ENCODE peak calls at places on chromosomes 12 and 14, in ten cellular contexts. One of them, this sample, is unnamed.

GRCh38 chr14:68712703-68713370 is 80.0 kb downstream of the ZFP36L1 start:
- DNase-seq in cardiac fibroblast: no peak
- DNase-seq in NCI-H82: no peak
- DNase-seq in NCI-H1694 treated with DMSO at 0.1 percent for 48 hours: no peak
- DNase-seq in fibroblast of lung: no peak
- DNase-seq in hippocampal formation: no peak
- DNase-seq in lung: no peak
- DNase-seq in CD8-positive, alpha-beta memory T cell: no peak
- DNase-seq in stimulated activated CD8-positive, alpha-beta memory T cell treated with anti-CD3 and anti-CD28 coated beads, Interleukin-15, amount 100 ng/mL, for 1 hour: no peak
- DNase-seq in stimulated activated CD4-positive, alpha-beta T cell treated with anti-CD3 and anti-CD28 coated beads, Interleukin-15, amount 100 ng/mL, for 1 hour: no peak
- DNase-seq in this sample: no peak

GRCh38 chr14:94623422-94623809 is 11.2 kb downstream of the SERPINA3 start:
- DNase-seq in fibroblast of lung: no peak
- DNase-seq in NCI-H82: no peak
- DNase-seq in lung: no peak
- DNase-seq in stimulated activated CD8-positive, alpha-beta memory T cell treated with anti-CD3 and anti-CD28 coated beads, Interleukin-15, amount 100 ng/mL, for 1 hour: no peak
- DNase-seq in CD8-positive, alpha-beta memory T cell: no peak
- DNase-seq in NCI-H1694 treated with DMSO at 0.1 percent for 48 hours: no peak
- DNase-seq in stimulated activated CD4-positive, alpha-beta T cell treated with anti-CD3 and anti-CD28 coated beads, Interleukin-15, amount 100 ng/mL, for 1 hour: no peak
- DNase-seq in hippocampal formation: no peak
- DNase-seq in cardiac fibroblast: no peak
- DNase-seq in this sample: no peak

GRCh38 chr12:52740591-52740990 is 36.6 kb downstream of the KRT76 start:
- DNase-seq in fibroblast of lung: no peak
- DNase-seq in cardiac fibroblast: no peak
- DNase-seq in lung: no peak
- DNase-seq in NCI-H82: peak
- DNase-seq in hippocampal formation: no peak
- DNase-seq in stimulated activated CD8-positive, alpha-beta memory T cell treated with anti-CD3 and anti-CD28 coated beads, Interleukin-15, amount 100 ng/mL, for 1 hour: no peak
- DNase-seq in CD8-positive, alpha-beta memory T cell: no peak
- DNase-seq in stimulated activated CD4-positive, alpha-beta T cell treated with anti-CD3 and anti-CD28 coated beads, Interleukin-15, amount 100 ng/mL, for 1 hour: no peak
- DNase-seq in NCI-H1694 treated with DMSO at 0.1 percent for 48 hours: peak
- DNase-seq in this sample: no peak

GRCh38 chr14:91202234-91202974 is 42.1 kb downstream of the GPR68 start:
- DNase-seq in NCI-H1694 treated with DMSO at 0.1 percent for 48 hours: no peak
- DNase-seq in stimulated activated CD8-positive, alpha-beta memory T cell treated with anti-CD3 and anti-CD28 coated beads, Interleukin-15, amount 100 ng/mL, for 1 hour: no peak
- DNase-seq in stimulated activated CD4-positive, alpha-beta T cell treated with anti-CD3 and anti-CD28 coated beads, Interleukin-15, amount 100 ng/mL, for 1 hour: no peak
- DNase-seq in NCI-H82: peak
- DNase-seq in lung: peak
- DNase-seq in fibroblast of lung: no peak
- DNase-seq in hippocampal formation: no peak
- DNase-seq in cardiac fibroblast: peak
- DNase-seq in CD8-positive, alpha-beta memory T cell: no peak
- DNase-seq in this sample: no peak

GRCh38 chr12:34344851-34345522 is 322.7 kb downstream of the ALG10 start:
- DNase-seq in fibroblast of lung: no peak
- DNase-seq in stimulated activated CD4-positive, alpha-beta T cell treated with anti-CD3 and anti-CD28 coated beads, Interleukin-15, amount 100 ng/mL, for 1 hour: no peak
- DNase-seq in NCI-H1694 treated with DMSO at 0.1 percent for 48 hours: no peak
- DNase-seq in stimulated activated CD8-positive, alpha-beta memory T cell treated with anti-CD3 and anti-CD28 coated beads, Interleukin-15, amount 100 ng/mL, for 1 hour: no peak
- DNase-seq in CD8-positive, alpha-beta memory T cell: no peak
- DNase-seq in lung: no peak
- DNase-seq in hippocampal formation: no peak
- DNase-seq in NCI-H82: peak
- DNase-seq in cardiac fibroblast: no peak
- DNase-seq in this sample: no peak

GRCh38 chr12:42945927-42946326 is 356.4 kb upstream of the PRICKLE1 start:
- DNase-seq in cardiac fibroblast: no peak
- DNase-seq in NCI-H1694 treated with DMSO at 0.1 percent for 48 hours: no peak
- DNase-seq in stimulated activated CD4-positive, alpha-beta T cell treated with anti-CD3 and anti-CD28 coated beads, Interleukin-15, amount 100 ng/mL, for 1 hour: no peak
- DNase-seq in NCI-H82: no peak
- DNase-seq in fibroblast of lung: no peak
- DNase-seq in CD8-positive, alpha-beta memory T cell: no peak
- DNase-seq in hippocampal formation: no peak
- DNase-seq in stimulated activated CD8-positive, alpha-beta memory T cell treated with anti-CD3 and anti-CD28 coated beads, Interleukin-15, amount 100 ng/mL, for 1 hour: no peak
- DNase-seq in lung: no peak
- DNase-seq in this sample: no peak

GRCh38 chr12:96230646-96231045 is 36.5 kb downstream of the ELK3 start:
- DNase-seq in lung: no peak
- DNase-seq in cardiac fibroblast: no peak
- DNase-seq in stimulated activated CD4-positive, alpha-beta T cell treated with anti-CD3 and anti-CD28 coated beads, Interleukin-15, amount 100 ng/mL, for 1 hour: no peak
- DNase-seq in hippocampal formation: no peak
- DNase-seq in NCI-H1694 treated with DMSO at 0.1 percent for 48 hours: no peak
- DNase-seq in CD8-positive, alpha-beta memory T cell: no peak
- DNase-seq in fibroblast of lung: no peak
- DNase-seq in stimulated activated CD8-positive, alpha-beta memory T cell treated with anti-CD3 and anti-CD28 coated beads, Interleukin-15, amount 100 ng/mL, for 1 hour: no peak
- DNase-seq in NCI-H82: no peak
- DNase-seq in this sample: no peak

GRCh38 chr14:99603471-99603933 is 505 bp downstream of the CCDC85C start:
- DNase-seq in fibroblast of lung: no peak
- DNase-seq in stimulated activated CD8-positive, alpha-beta memory T cell treated with anti-CD3 and anti-CD28 coated beads, Interleukin-15, amount 100 ng/mL, for 1 hour: no peak
- DNase-seq in NCI-H1694 treated with DMSO at 0.1 percent for 48 hours: no peak
- DNase-seq in lung: no peak
- DNase-seq in stimulated activated CD4-positive, alpha-beta T cell treated with anti-CD3 and anti-CD28 coated beads, Interleukin-15, amount 100 ng/mL, for 1 hour: peak
- DNase-seq in hippocampal formation: no peak
- DNase-seq in CD8-positive, alpha-beta memory T cell: peak
- DNase-seq in NCI-H82: peak
- DNase-seq in cardiac fibroblast: peak
- DNase-seq in this sample: peak

GRCh38 chr12:57621497-57622292 is 10.5 kb downstream of the ARHGEF25 start:
- DNase-seq in NCI-H1694 treated with DMSO at 0.1 percent for 48 hours: peak
- DNase-seq in CD8-positive, alpha-beta memory T cell: peak
- DNase-seq in stimulated activated CD4-positive, alpha-beta T cell treated with anti-CD3 and anti-CD28 coated beads, Interleukin-15, amount 100 ng/mL, for 1 hour: peak
- DNase-seq in cardiac fibroblast: peak
- DNase-seq in stimulated activated CD8-positive, alpha-beta memory T cell treated with anti-CD3 and anti-CD28 coated beads, Interleukin-15, amount 100 ng/mL, for 1 hour: no peak
- DNase-seq in fibroblast of lung: no peak
- DNase-seq in hippocampal formation: peak
- DNase-seq in lung: peak
- DNase-seq in NCI-H82: peak
- DNase-seq in this sample: peak